ENCODE peak calls at places on chromosome 3, in five cellular contexts. V is RWPE1, M is nephron progenitor cell, P is epithelial cell of esophagus, L is foreskin fibroblast. O is an unnamed sample.

GRCh38 chr3:82000773-82001172 is 239.3 kb upstream of the GBE1 start:
- DNase-seq in P (no peak), V (no peak), M (no peak), L (no peak), O (no peak)

GRCh38 chr3:123083446-123084124 is 16.8 kb downstream of the PDIA5 start:
- DNase-seq in P (no peak), V (no peak), L (no peak), M (no peak), O (no peak)

GRCh38 chr3:15253023-15253697 is 47.1 kb downstream of the CAPN7 start:
- DNase-seq in M (no peak), L (no peak), P (no peak), V (no peak), O (no peak)

GRCh38 chr3:185527364-185527763 is 25.0 kb downstream of the LIPH start:
- DNase-seq in L (no peak), M (no peak), V (no peak), P (no peak), O (no peak)

GRCh38 chr3:32283304-32283703 is 44.8 kb downstream of the CMTM8 start:
- DNase-seq in M (peak), P (no peak), L (peak), V (no peak), O (no peak)

GRCh38 chr3:56796996-56797395 is 4.8 kb downstream of the ARHGEF3 start:
- DNase-seq in P (no peak), L (no peak), V (no peak), M (no peak), O (no peak)

GRCh38 chr3:57007513-57008415 is 52.7 kb upstream of the SPATA12 start:
- DNase-seq in L (peak), P (peak), V (peak), M (no peak), O (no peak)

GRCh38 chr3:194204036-194204792 is 68.3 kb downstream of the HES1 start:
- DNase-seq in V (peak), M (peak), L (no peak), P (peak), O (no peak)

GRCh38 chr3:3851621-3852323 is 52.5 kb downstream of the LRRN1 start:
- DNase-seq in P (no peak), L (no peak), M (no peak), V (no peak), O (no peak)

GRCh38 chr3:42666022-42666421 is 12.5 kb downstream of the ZBTB47 start:
- DNase-seq in L (no peak), P (no peak), M (no peak), V (no peak), O (no peak)

GRCh38 chr3:194323785-194324735 is 27.1 kb downstream of the CPN2 start:
- DNase-seq in L (no peak), M (peak), V (peak), P (peak), O (peak)

GRCh38 chr3:111619833-111620232 is 24.7 kb upstream of the ZBED2 start:
- DNase-seq in M (no peak), V (peak), L (no peak), P (peak), O (no peak)

GRCh38 chr3:27078246-27078913 is 290.8 kb downstream of the NEK10 start:
- DNase-seq in M (no peak), P (no peak), L (no peak), V (no peak), O (no peak)

GRCh38 chr3:143757691-143758090 is 90.6 kb downstream of the SLC9A9 start:
- DNase-seq in M (no peak), V (no peak), L (no peak), P (no peak), O (no peak)

GRCh38 chr3:143769663-143770062 is 78.6 kb downstream of the SLC9A9 start:
- DNase-seq in M (no peak), L (peak), V (no peak), P (peak), O (no peak)

GRCh38 chr3:143764840-143765239 is 83.4 kb downstream of the SLC9A9 start:
- DNase-seq in M (no peak), V (no peak), P (no peak), L (no peak), O (no peak)

DNA sequence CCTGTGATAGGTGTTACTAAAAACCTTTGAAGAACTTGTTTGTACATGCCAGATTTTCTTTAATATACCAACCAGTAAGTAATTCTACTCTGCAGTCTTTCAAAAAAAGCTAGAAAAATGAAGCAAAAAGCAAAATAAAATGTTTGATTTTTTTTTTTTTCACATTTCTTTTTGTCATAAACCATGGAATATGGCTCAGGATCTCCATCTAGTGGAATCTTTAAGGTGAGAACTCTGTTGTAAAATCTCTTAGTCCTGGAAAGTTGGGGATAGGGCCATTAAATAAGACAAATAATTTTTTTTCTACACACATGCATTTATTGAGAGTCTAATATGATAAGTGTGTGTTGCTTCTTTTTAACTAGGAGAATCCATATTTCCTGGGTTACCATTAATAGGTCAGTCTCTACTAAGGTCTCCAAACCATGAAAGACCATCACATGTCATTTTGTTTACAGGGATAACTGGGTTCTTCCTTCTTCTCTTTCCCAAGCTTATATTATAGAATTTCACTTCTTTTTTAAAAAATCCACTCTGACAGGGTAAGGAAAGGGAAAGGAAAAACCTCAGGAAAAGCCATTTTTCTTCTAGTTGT is 84.6 kb downstream of the SLC9A9 start:
- DNase-seq in V (peak), M (no peak), L (no peak), P (peak), O (no peak)
- TF ChIP-seq CTCF in V (peak), M (peak), L (peak), P (peak), O (no peak)

GRCh38 chr3:129384594-129385323 is 43.7 kb downstream of the EFCAB12 start:
- DNase-seq in M (no peak), V (no peak), P (no peak), L (no peak), O (no peak)
- TF ChIP-seq CTCF in M (no peak), V (no peak), P (no peak), L (no peak), O (no peak)

DNA sequence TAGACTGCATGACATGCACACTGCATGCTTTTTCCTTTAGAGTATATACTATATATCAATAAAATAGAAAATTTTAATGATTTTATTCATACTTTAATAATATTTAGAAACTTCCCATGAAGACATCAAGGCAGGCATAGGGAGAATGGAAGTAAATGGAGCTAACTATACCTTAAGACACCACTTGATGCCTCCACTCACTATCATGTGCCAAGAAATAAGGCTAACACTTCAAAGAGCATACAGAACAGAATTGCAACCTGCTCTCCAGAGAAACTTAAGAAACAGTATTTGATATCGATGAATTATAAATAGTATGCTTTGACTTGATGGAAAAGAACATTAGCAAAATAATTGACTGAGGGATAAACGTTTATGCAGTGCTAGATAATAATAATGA is 192.6 kb upstream of the MBNL1 start:
- DNase-seq in M (no peak), V (no peak), L (no peak), P (peak), O (no peak)
- TF ChIP-seq CTCF in M (no peak), V (no peak), L (no peak), P (peak), O (no peak)

DNA sequence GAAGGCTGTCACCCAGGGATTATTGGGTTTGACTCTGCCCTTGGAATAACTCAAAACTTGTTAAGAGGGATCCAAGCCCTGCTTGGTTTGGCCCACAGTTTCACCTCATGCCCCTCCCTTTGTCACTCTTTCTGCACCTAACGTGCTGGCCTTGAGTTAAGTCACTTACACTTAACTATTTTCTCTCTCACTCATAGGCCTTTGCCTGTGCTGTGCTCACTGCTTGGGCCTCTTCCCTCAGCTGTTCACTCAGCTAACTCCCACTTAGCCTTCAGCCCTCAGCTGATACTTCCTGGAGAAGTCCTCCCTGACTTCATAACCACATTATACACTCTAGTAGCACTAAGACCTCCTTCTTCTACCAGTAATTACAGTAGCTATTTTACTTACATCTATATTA is 133.3 kb downstream of the CMSS1 start:
- DNase-seq in L (no peak), V (no peak), M (no peak), P (no peak), O (no peak)
- TF ChIP-seq CTCF in L (no peak), V (no peak), M (no peak), P (no peak), O (no peak)

DNA sequence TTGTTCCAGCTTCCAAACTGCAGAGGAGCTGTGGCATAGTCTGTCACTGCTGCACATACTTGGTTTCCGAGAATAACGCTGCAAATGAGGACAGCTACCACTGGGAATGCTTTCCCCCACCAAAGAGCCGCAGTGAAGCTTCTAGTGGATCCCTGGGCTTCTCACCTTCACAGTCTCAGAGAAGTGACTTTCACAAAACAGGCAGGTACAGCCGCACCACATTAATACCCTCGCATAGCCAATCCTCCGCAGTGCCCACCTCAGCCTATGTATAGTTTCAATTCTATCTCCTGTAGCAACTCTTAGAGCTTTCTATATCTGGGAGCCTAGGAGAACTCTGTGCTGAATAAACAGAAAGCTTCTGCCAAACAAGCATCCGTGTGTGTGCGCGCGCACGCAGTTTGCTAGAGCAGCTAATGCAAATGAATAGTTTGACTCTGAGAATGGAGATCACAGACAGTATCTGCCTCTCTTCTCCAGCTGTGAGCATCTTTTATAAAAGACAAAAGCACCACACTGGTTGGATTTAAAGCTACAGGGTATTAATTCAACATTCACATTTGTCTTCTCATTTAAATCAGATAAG is 81.9 kb upstream of the PLXND1 start:
- DNase-seq in V (no peak), L (peak), M (peak), P (peak), O (no peak)
- TF ChIP-seq CTCF in V (no peak), L (no peak), M (no peak), P (no peak), O (no peak)